ENCODE peak calls at places on chromosomes 16 and 17, in nine cellular contexts. T is HFFc6, R is astrocyte of the spinal cord, M is nephron progenitor cell, U is neural progenitor cell, S is progenitor cell of endocrine pancreas, W is HepG2, Y is AG09319, B is GM10248. E is an unnamed sample.

GRCh38 chr17:16479264-16479663 is 12.7 kb downstream of the LRRC75A start:
- DNase-seq in R (no peak), M (no peak), Y (no peak), U (no peak), S (no peak), W (no peak), B (no peak), T (no peak), E (peak)

GRCh38 chr17:28570716-28571254 is 539 bp downstream of the PIGS start:
- DNase-seq in S (no peak), Y (no peak), T (no peak), R (no peak), M (peak), U (peak), B (peak), W (peak), E (peak)

GRCh38 chr16:69836252-69836651 is 74.1 kb downstream of the WWP2 start:
- DNase-seq in U (no peak), Y (no peak), T (no peak), S (no peak), R (no peak), W (no peak), M (no peak), B (no peak), E (no peak)

GRCh38 chr17:19482571-19482970 is 51.1 kb upstream of the SLC47A1 start:
- DNase-seq in B (no peak), T (peak), S (no peak), Y (no peak), W (no peak), U (no peak), R (peak), M (no peak), E (no peak)

GRCh38 chr17:73586153-73586906 is 57.9 kb downstream of the SDK2 start:
- DNase-seq in W (no peak), M (no peak), S (no peak), R (no peak), Y (no peak), U (no peak), B (no peak), T (no peak), E (no peak)

GRCh38 chr16:84207266-84207665 is 16.3 kb downstream of the ADAD2 start:
- DNase-seq in U (no peak), T (no peak), Y (no peak), R (no peak), W (no peak), S (no peak), B (no peak), M (no peak), E (no peak)

GRCh38 chr17:82881900-82882714 is 42.3 kb upstream of the ZNF750 start:
- DNase-seq in U (no peak), Y (no peak), W (peak), M (no peak), T (no peak), R (no peak), S (no peak), B (no peak), E (no peak)

GRCh38 chr17:17326275-17326875 is 23.2 kb downstream of the NT5M start:
- DNase-seq in B (peak), M (no peak), W (no peak), R (no peak), U (peak), Y (no peak), S (no peak), T (no peak), E (peak)

GRCh38 chr16:17448640-17449638 is 21.8 kb downstream of the XYLT1 start:
- DNase-seq in M (no peak), B (peak), W (no peak), S (no peak), U (no peak), R (no peak), Y (no peak), T (no peak), E (no peak)

GRCh38 chr17:74429604-74430384 is 2.1 kb upstream of the GPRC5C start:
- DNase-seq in W (peak), S (no peak), B (no peak), U (peak), R (no peak), M (peak), T (no peak), Y (no peak), E (peak)

DNA sequence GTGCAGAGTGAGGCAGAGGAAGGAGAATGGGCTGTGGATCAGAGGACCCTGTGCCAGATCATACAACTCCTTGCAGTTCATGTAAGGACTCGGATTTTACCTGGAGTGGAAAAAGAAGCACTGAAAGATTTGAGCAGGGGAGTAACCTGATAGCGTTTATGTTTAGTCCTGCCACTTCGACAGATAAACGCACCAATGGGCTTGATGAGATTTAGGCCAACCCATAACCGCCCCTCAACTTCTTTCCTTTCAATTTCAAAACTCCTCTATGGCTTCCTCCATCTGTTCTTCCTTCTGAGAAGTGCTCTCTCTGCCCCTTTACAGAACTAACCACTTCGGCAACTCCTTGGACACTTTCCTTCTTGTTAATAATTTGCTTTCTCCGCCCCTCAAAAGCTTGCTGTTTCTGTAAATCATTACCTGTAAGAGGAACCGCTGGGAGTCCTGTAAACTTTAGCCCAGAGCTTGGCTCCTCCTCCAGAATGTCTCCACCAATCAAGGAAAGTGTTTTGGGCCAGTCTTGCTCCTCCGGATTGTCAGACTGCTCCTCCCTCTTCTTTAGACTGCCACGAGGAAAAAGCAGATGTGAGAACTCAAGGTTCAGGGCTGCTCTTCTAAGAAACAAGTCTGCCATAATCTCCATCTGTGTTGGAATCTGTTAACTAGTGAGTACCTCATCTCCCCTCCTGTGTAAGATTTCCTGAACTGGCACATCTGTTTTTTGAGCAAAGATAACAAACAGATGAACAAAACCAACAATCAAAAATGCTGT is at the start of gene ACSM3:
- DNase-seq in M (peak), Y (peak), B (peak), T (peak), U (peak), R (peak), S (peak), W (peak), E (peak)
- TF ChIP-seq CTCF in M (no peak), Y (no peak), B (no peak), T (no peak), U (no peak), R (no peak), S (no peak), W (no peak), E (no peak)

DNA sequence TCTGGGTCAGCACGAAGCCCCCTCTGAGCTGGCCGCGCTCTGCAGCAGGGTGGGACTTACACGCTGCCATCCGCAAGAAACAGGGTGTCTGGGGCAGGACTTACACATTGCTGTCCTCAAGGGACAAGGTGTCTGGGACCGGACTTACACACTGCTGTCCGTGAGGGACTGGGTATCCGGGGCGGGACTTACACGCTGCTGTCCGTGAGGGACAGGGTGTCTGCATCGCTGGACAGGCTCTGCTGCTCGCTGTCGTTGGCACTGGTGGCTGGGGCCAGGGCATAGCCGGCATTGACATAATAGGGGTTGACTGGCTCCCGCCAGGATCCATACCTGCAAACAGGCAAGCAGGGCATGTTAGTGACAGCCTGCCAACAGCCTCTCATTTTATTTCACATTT is 31.4 kb downstream of the PDIA2 start:
- DNase-seq in M (no peak), R (no peak), S (no peak), Y (no peak), U (no peak), B (no peak), W (no peak), T (no peak), E (no peak)
- TF ChIP-seq CTCF in M (no peak), R (no peak), S (no peak), Y (no peak), U (no peak), B (no peak), W (no peak), T (no peak), E (no peak)

GRCh38 chr17:67993998-67994361 is 2.3 kb downstream of the C17orf58 start:
- DNase-seq in R (no peak), Y (no peak), S (no peak), B (peak), W (peak), T (no peak), U (no peak), M (no peak), E (no peak)

GRCh38 chr17:67999291-67999911 is 3.1 kb upstream of the C17orf58 start:
- DNase-seq in B (no peak), Y (no peak), S (no peak), T (peak), W (no peak), R (no peak), U (no peak), M (no peak), E (peak)

GRCh38 chr17:67994827-67995567 is 1.3 kb downstream of the C17orf58 start:
- DNase-seq in S (no peak), R (peak), B (no peak), W (no peak), T (peak), Y (peak), M (no peak), U (no peak), E (peak)

GRCh38 chr17:67995568-67996191 is 589 bp downstream of the C17orf58 start:
- DNase-seq in W (no peak), U (peak), Y (no peak), R (no peak), B (peak), M (peak), S (peak), T (no peak), E (peak)

GRCh38 chr17:67998466-67998865 is 2.2 kb upstream of the C17orf58 start:
- DNase-seq in Y (no peak), M (no peak), T (no peak), R (no peak), U (no peak), B (no peak), S (no peak), W (no peak), E (no peak)
- TF ChIP-seq CTCF in Y (no peak), M (no peak), T (no peak), R (no peak), U (no peak), B (no peak), S (no peak), W (no peak), E (no peak)

DNA sequence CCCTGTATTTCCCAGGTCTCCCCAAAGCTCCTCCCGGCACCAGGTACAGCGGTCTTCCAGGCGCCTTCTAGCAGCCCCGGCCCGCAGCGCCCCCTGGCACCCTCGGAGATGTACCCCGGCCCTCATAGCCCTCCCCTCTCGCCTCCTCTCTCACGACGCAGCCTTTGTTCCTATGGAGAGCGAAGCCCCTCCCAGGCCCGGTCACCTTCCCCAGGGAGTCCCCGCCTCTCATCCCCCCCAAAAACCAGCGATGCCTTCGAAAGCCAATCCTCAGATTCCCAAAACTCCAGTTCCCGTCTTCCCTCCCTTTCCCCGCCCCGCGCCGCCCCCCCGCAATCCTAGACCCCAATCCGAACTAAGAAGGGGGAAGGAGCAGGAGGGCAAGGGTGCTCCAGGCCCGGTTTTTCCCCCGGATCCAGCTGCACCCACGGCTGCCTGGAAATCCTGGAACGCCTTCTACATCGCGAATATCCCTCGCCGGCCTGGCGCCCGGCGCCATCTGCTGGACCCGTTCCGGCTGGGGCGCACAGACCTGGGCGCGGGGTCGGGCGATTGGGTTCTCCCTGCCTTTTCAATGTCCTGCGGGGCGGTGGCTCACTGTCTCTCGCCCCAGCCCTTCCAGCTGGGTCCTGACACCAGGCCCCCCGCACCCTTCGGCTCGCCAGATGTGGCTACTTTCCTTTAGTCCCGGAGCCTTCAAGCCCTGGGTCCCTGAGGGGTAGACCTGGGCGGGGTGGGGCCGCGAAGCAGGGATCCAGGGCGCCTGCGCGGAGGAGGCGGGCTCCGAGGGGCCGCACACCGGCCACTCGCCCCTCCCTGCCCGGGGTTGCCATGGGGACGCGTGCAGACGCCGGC is at the start of gene DNAH2:
- DNase-seq in T (peak), W (peak), Y (peak), U (peak), R (peak), S (peak), B (peak), M (peak), E (peak)
- TF ChIP-seq CTCF in T (peak), W (peak), Y (peak), U (peak), R (peak), S (peak), B (peak), M (peak), E (peak)

GRCh38 chr16:50781043-50781442 is 39.2 kb downstream of the CYLD start:
- DNase-seq in T (no peak), M (no peak), R (no peak), W (no peak), Y (no peak), S (no peak), B (no peak), U (peak), E (peak)
- TF ChIP-seq CTCF in T (peak), M (peak), R (peak), W (peak), Y (no peak), S (peak), B (no peak), U (peak), E (peak)

DNA sequence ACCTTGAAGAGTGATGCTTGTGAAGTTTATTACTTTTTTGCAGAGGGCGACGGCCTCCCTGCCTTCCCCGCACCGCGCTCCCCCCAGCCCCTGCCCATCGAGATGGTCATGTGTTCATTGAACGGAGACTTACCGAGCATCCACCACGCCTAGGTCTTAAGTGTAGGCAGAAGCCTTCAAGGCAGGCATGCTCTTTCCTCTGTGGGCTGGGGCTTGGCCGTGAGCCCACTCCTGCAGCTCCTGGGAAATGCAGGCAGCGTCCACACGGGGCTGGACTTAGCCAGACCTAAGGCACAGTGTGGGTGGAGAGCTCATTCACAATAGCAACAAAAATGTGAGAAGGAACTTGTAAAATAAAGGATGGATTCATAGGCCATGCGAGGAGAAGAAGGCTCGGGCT is 19.2 kb downstream of the RNF213 start:
- DNase-seq in S (no peak), B (no peak), M (no peak), U (no peak), T (no peak), R (peak), Y (peak), W (no peak), E (no peak)
- TF ChIP-seq CTCF in S (no peak), B (no peak), M (no peak), U (no peak), T (no peak), R (peak), Y (no peak), W (no peak), E (no peak)

DNA sequence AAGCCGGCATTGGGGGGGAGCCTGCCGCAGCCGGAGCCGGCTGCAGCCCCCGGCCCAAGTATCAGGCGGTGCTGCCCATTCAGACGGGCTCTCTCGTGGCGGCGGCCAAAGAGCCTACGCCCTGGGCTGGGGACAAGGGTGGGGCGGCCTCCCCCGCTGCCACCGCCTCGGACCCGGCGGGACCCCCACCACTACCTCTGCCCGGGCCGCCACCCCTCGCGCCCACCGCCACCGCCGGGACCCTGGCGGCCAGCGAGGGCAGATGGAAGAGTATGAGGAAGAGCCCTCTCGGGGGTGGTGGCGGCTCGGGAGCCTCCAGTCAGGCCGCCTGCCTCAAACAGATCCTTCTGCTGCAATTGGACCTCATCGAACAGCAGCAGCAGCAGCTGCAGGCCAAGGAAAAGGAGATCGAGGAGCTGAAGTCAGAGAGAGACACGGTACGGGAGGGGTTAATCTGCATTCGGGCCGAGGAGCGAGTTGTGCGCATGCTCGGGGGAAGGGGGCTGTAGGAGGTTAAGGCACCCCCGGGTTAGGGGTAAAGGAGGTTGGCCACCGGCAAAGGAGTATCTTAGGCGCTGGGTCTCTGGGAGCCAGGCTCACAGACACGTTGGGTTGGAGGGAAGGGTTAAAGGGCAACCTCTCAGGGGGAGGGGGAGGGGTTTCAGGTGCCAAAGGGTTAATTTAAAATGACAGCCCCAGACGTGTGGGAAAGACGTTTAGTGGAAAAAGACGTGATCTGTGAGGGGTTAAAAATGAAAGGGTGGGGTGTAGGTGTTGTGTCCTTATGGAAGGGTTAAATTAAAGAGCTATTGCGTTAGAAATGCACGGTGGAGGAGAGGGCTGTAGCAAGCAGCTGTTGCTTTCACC is 1.4 kb downstream of the MSL1 start:
- DNase-seq in T (no peak), S (peak), U (peak), W (no peak), Y (no peak), R (peak), M (peak), B (peak), E (peak)
- TF ChIP-seq CTCF in T (no peak), S (peak), U (peak), W (peak), Y (no peak), R (no peak), M (no peak), B (no peak), E (peak)

DNA sequence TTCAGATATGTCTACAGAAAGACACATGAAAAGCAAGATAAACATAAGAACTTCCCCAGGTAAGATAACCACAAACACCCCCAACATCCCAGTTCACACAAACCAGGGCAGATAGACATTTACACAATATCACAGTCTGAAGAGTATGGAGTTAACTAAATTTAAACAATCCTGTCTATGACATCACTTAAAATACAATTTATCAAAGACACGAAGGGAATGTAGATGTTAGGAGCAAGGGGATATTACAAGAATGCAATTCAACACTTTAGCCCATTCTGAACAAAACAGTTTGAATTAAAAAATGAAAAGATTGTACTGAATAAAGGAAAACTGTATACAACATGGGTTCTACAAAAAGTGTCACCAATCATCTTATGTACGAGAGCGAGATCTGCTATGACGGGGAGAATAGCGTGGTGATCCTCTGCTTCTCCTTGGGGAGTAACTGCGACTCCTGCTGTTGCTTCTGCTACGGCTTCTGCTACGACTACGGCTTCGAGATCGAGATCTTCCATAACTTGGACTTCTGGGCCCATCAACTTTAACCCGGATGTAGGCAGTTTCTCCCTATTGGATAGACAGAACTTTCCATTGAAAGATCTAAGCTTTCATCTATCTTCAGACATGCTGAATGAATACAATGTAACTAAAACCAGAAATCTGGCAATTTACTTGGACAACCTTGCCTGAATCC is 1.9 kb downstream of the SRSF1 start:
- DNase-seq in U (no peak), R (no peak), B (no peak), Y (no peak), S (no peak), W (no peak), M (no peak), T (no peak), E (no peak)
- TF ChIP-seq CTCF in U (no peak), R (no peak), B (no peak), Y (no peak), S (no peak), W (peak), M (no peak), T (no peak), E (no peak)

GRCh38 chr17:65074778-65075250 is 18.3 kb upstream of the GNA13 start:
- DNase-seq in B (no peak), W (peak), R (no peak), U (no peak), Y (no peak), M (no peak), T (no peak), S (no peak), E (peak)
- TF ChIP-seq CTCF in B (no peak), W (peak), R (no peak), U (no peak), Y (no peak), M (no peak), T (no peak), S (no peak), E (no peak)

E was measured in endodermal cell.